ENCODE peak calls at places on chromosomes 11 and 22, in five cellular contexts. F is stimulated activated CD4-positive, alpha-beta T cell treated with anti-CD3 and anti-CD28 coated beads, Interleukin-1b, Interleukin-23, amount 100 ng/mL, for 1 hour; G is naive B cell; K is glomerular endothelial cell; Y is anterior cingulate cortex. Q is an unnamed sample.

GRCh38 chr11:130786987-130787688 is 129.1 kb downstream of the SNX19 start:
- DNase-seq in F (no peak), G (no peak), K (no peak), Y (no peak), Q (no peak)

GRCh38 chr11:65434057-65434666 is 11.6 kb downstream of the NEAT1 start:
- DNase-seq in F (no peak), G (no peak), K (no peak), Y (no peak), Q (no peak)

GRCh38 chr11:74636633-74637184 is 44.3 kb downstream of the POLD3 start:
- DNase-seq in F (no peak), G (no peak), K (peak), Y (no peak), Q (no peak)

GRCh38 chr11:70467196-70468085 is 69.1 kb downstream of the CTTN start:
- DNase-seq in F (no peak), G (no peak), K (peak), Y (peak), Q (peak)

GRCh38 chr22:49929553-49929979 is 11.1 kb downstream of the CRELD2 start:
- DNase-seq in F (peak), G (peak), K (no peak), Y (no peak), Q (peak)

GRCh38 chr11:9936754-9937153 is 272.9 kb downstream of the SWAP70 start:
- DNase-seq in F (no peak), G (no peak), K (no peak), Y (no peak), Q (no peak)

GRCh38 chr11:34318111-34319037 is 39.4 kb downstream of the ABTB2 start:
- DNase-seq in F (no peak), G (no peak), K (no peak), Y (no peak), Q (no peak)

GRCh38 chr22:49670610-49671330 is 156.9 kb downstream of the BRD1 start:
- DNase-seq in F (no peak), G (peak), K (no peak), Y (no peak), Q (no peak)